ENCODE peak calls at places on chromosomes 3 and 15, in eight cellular contexts. G is B cell, D is GM12864, M is HepG2, S is MM.1S, X is choroid plexus epithelial cell, K is endothelial cell, R is nephron progenitor cell. E is an unnamed sample.

GRCh38 chr3:54374214-54374855 is 252.0 kb downstream of the CACNA2D3 start:
- DNase-seq in G (no peak), D (no peak), M (peak), S (peak), X (no peak), K (peak), R (peak), E (peak)

GRCh38 chr15:37709669-37710068 is 224.8 kb upstream of the TMCO5A start:
- DNase-seq in G (no peak), D (no peak), M (peak), S (no peak), X (no peak), K (no peak), R (no peak), E (no peak)

GRCh38 chr15:66760968-66761722 is 59.1 kb downstream of the SMAD6 start:
- DNase-seq in G (no peak), D (no peak), M (no peak), S (no peak), X (peak), K (peak), R (no peak), E (no peak)

GRCh38 chr3:52934626-52935530 is 37.5 kb upstream of the STIMATE start:
- DNase-seq in G (peak), D (no peak), M (peak), S (peak), X (peak), K (peak), R (peak), E (peak)

GRCh38 chr3:55617385-55617784 is 130.3 kb upstream of the WNT5A start:
- DNase-seq in G (no peak), D (no peak), M (no peak), S (no peak), X (no peak), K (no peak), R (no peak), E (no peak)

GRCh38 chr3:14552717-14553116 is 12.6 kb upstream of the GRIP2 start:
- DNase-seq in G (no peak), D (no peak), M (no peak), S (no peak), X (no peak), K (no peak), R (no peak), E (no peak)

GRCh38 chr15:23482764-23483489 is 35.9 kb upstream of the GOLGA6L2 start:
- DNase-seq in G (no peak), D (no peak), M (no peak), S (no peak), X (no peak), K (no peak), R (no peak), E (no peak)

GRCh38 chr3:189909573-189909972 is 211.1 kb downstream of the P3H2 start:
- DNase-seq in G (no peak), D (no peak), M (no peak), S (no peak), X (no peak), K (no peak), R (no peak), E (peak)

GRCh38 chr3:133469140-133469731 is 69.4 kb downstream of the BFSP2 start:
- DNase-seq in G (no peak), D (no peak), M (peak), S (no peak), X (peak), K (no peak), R (no peak), E (no peak)

GRCh38 chr3:44511238-44511567 is 33.7 kb upstream of the ZNF445 start:
- DNase-seq in G (no peak), D (no peak), M (peak), S (no peak), X (peak), K (no peak), R (no peak), E (peak)

GRCh38 chr3:8319935-8320634 is 181.5 kb upstream of the LMCD1 start:
- DNase-seq in G (no peak), D (no peak), M (no peak), S (no peak), X (peak), K (no peak), R (no peak), E (peak)

GRCh38 chr3:24730173-24730572 is 235.5 kb upstream of the THRB start:
- DNase-seq in G (no peak), D (no peak), M (no peak), S (no peak), X (peak), K (no peak), R (no peak), E (peak)

GRCh38 chr15:58248504-58248842 is 110.3 kb downstream of the AQP9 start:
- DNase-seq in G (no peak), D (no peak), M (no peak), S (no peak), X (no peak), K (no peak), R (no peak), E (no peak)

GRCh38 chr15:100994597-100995446 is 75.7 kb downstream of the LRRK1 start:
- DNase-seq in G (no peak), D (no peak), M (no peak), S (no peak), X (no peak), K (no peak), R (no peak), E (no peak)

GRCh38 chr3:17039579-17039978 is 154.8 kb downstream of the PLCL2 start:
- DNase-seq in G (no peak), D (no peak), M (no peak), S (no peak), X (peak), K (no peak), R (no peak), E (peak)

GRCh38 chr15:96264801-96265515 is 65.5 kb upstream of the NR2F2 start:
- DNase-seq in G (no peak), D (no peak), M (peak), S (no peak), X (peak), K (no peak), R (no peak), E (peak)

GRCh38 chr3:160038862-160039562 is 50.4 kb downstream of the IL12A start:
- DNase-seq in G (no peak), D (no peak), M (no peak), S (no peak), X (no peak), K (peak), R (peak), E (no peak)

GRCh38 chr3:114451051-114451451 is 157.2 kb downstream of the TIGIT start:
- DNase-seq in G (peak), D (no peak), M (no peak), S (peak), X (no peak), K (no peak), R (no peak), E (no peak)

GRCh38 chr3:126511291-126511690 is 6.3 kb downstream of the UROC1 start:
- DNase-seq in G (no peak), D (no peak), M (no peak), S (no peak), X (no peak), K (no peak), R (no peak), E (no peak)

GRCh38 chr3:39281533-39281932 is 1.7 kb upstream of the CX3CR1 start:
- DNase-seq in G (no peak), D (no peak), M (no peak), S (no peak), X (no peak), K (no peak), R (no peak), E (no peak)

GRCh38 chr15:49215768-49216739 is 46.0 kb downstream of the GALK2 start:
- DNase-seq in G (peak), D (peak), M (no peak), S (no peak), X (peak), K (no peak), R (no peak), E (peak)
- TF ChIP-seq CTCF in G (no peak), D (peak), M (no peak), S (no peak), X (peak), K (no peak), R (no peak), E (no peak)

GRCh38 chr3:155244699-155245098 is 48.8 kb downstream of the STRIT1 start:
- DNase-seq in G (no peak), D (no peak), M (no peak), S (no peak), X (no peak), K (no peak), R (no peak), E (no peak)
- TF ChIP-seq CTCF in G (no peak), D (no peak), M (no peak), S (no peak), X (no peak), K (no peak), R (no peak), E (no peak)

GRCh38 chr15:69045810-69046209 is 31.3 kb downstream of the NOX5 start:
- DNase-seq in G (no peak), D (no peak), M (peak), S (no peak), X (peak), K (no peak), R (peak), E (peak)
- TF ChIP-seq CTCF in G (no peak), D (no peak), M (peak), S (no peak), X (peak), K (no peak), R (no peak), E (peak)

GRCh38 chr15:59376735-59377134 is 4.1 kb upstream of the MYO1E start:
- DNase-seq in G (no peak), D (no peak), M (no peak), S (no peak), X (peak), K (no peak), R (no peak), E (no peak)
- TF ChIP-seq CTCF in G (peak), D (peak), M (no peak), S (no peak), X (peak), K (no peak), R (no peak), E (peak)

GRCh38 chr15:69748131-69748530 is 295.5 kb downstream of the RPLP1 start:
- DNase-seq in G (no peak), D (no peak), M (no peak), S (no peak), X (no peak), K (no peak), R (no peak), E (no peak)
- TF ChIP-seq CTCF in G (no peak), D (no peak), M (no peak), S (no peak), X (no peak), K (no peak), R (no peak), E (no peak)

GRCh38 chr3:184229424-184230080 is at the start of gene VWA5B2:
- DNase-seq in G (peak), D (no peak), M (peak), S (peak), X (peak), K (peak), R (peak), E (peak)
- TF ChIP-seq CTCF in G (peak), D (peak), M (peak), S (peak), X (no peak), K (peak), R (peak), E (no peak)